ENCODE peak calls at places on chromosome 4, in six cellular contexts. J is NCI-H510A, E is Peyer's patch, V is colonic mucosa, W is AG09309, S is B cell. X is an unnamed sample.

GRCh38 chr4:6288342-6288741 is 18.7 kb downstream of the WFS1 start:
- DNase-seq in J (no peak), E (no peak), V (no peak), W (no peak), S (no peak), X (no peak)

GRCh38 chr4:71006203-71006907 is 12.9 kb downstream of the DCK start:
- DNase-seq in J (no peak), E (no peak), V (no peak), W (no peak), S (peak), X (no peak)

GRCh38 chr4:182835006-182835740 is 82.0 kb downstream of the DCTD start:
- DNase-seq in J (no peak), E (no peak), V (no peak), W (no peak), S (no peak), X (no peak)

GRCh38 chr4:24794916-24795665 is at the start of gene SOD3:
- DNase-seq in J (no peak), E (peak), V (peak), W (peak), S (no peak), X (peak)

GRCh38 chr4:5890063-5890727 is 2.7 kb downstream of the CRMP1 start:
- DNase-seq in J (peak), E (no peak), V (no peak), W (no peak), S (peak), X (no peak)

GRCh38 chr4:118972167-118972566 is 83.5 kb downstream of the SYNPO2 start:
- DNase-seq in J (no peak), E (no peak), V (no peak), W (no peak), S (no peak), X (no peak)

GRCh38 chr4:47010347-47011188 is 17.2 kb upstream of the GABRA4 start:
- DNase-seq in J (no peak), E (no peak), V (no peak), W (no peak), S (no peak), X (no peak)

GRCh38 chr4:7753931-7754465 is 185.7 kb downstream of the AFAP1 start:
- DNase-seq in J (no peak), E (no peak), V (no peak), W (no peak), S (no peak), X (no peak)

GRCh38 chr4:102825261-102826071 is 1.9 kb downstream of the UBE2D3 start:
- DNase-seq in J (no peak), E (no peak), V (peak), W (no peak), S (no peak), X (peak)

X was measured in mucosa of descending colon.